ENCODE peak calls at places on chromosomes 3 and 15, in six cellular contexts. U is K562, B is A549, Y is endothelial cell of umbilical vein, Q is HepG2, S is GM12878. M is an unnamed sample.
A peak's percentile ranks its signal among the peaks of the same experiment; 100 is the strongest.

GRCh38 chr3:46864051-46864881 is 1.0 kb upstream of the MYL3 start:
- DNase-seq in U (no peak), B (no peak), Y (no peak), Q (no peak), S (no peak), M (no peak)

GRCh38 chr3:48472923-48473616 is 26.5 kb downstream of the ATRIP start:
- DNase-seq in U (peak; percentile 91), B (peak; percentile 89), Y (peak; percentile 90), Q (peak; percentile 96), S (peak; percentile 96), M (peak; percentile 97)

GRCh38 chr3:148229107-148229506 is 468.6 kb upstream of the AGTR1 start:
- DNase-seq in U (no peak), B (no peak), Y (no peak), Q (no peak), S (no peak), M (peak; percentile 1)

GRCh38 chr3:76065975-76066374 is 280.6 kb upstream of the ZNF717 start:
- DNase-seq in U (no peak), B (no peak), Y (no peak), Q (no peak), S (no peak), M (no peak)

GRCh38 chr3:58434170-58434507 is 507 bp upstream of the PDHB start:
- DNase-seq in U (no peak), B (no peak), Y (no peak), Q (no peak), S (no peak), M (no peak)

GRCh38 chr15:30059771-30060170 is 23.0 kb upstream of the GOLGA8J start:
- DNase-seq in U (no peak), B (no peak), Y (no peak), Q (no peak), S (no peak), M (no peak)

GRCh38 chr15:27878841-27879240 is 220.3 kb downstream of the OCA2 start:
- DNase-seq in U (no peak), B (no peak), Y (no peak), Q (no peak), S (no peak), M (no peak)

GRCh38 chr3:9402410-9403228 is 5.2 kb downstream of the SETD5 start:
- DNase-seq in U (peak; percentile 49), B (no peak), Y (no peak), Q (peak; percentile 88), S (no peak), M (peak; percentile 44)

GRCh38 chr3:44235604-44236484 is 5.8 kb upstream of the TOPAZ1 start:
- DNase-seq in U (peak; percentile 83), B (peak; percentile 43), Y (peak; percentile 96), Q (peak; percentile 36), S (peak; percentile 11), M (peak; percentile 83)

GRCh38 chr3:49500408-49501257 is 30.6 kb downstream of the DAG1 start:
- DNase-seq in U (peak; percentile 33), B (peak; percentile 67), Y (peak; percentile 79), Q (peak; percentile 89), S (no peak), M (peak; percentile 59)

GRCh38 chr3:36769926-36770325 is 5.6 kb upstream of the DCLK3 start:
- DNase-seq in U (no peak), B (no peak), Y (no peak), Q (no peak), S (no peak), M (no peak)

GRCh38 chr3:141529256-141530132 is 42.7 kb downstream of the RASA2 start:
- DNase-seq in U (no peak), B (no peak), Y (no peak), Q (no peak), S (no peak), M (no peak)

GRCh38 chr3:165713479-165713878 is 123.7 kb downstream of the BCHE start:
- DNase-seq in U (no peak), B (no peak), Y (no peak), Q (no peak), S (no peak), M (no peak)

GRCh38 chr3:124621498-124621897 is 108.8 kb upstream of the UMPS start:
- DNase-seq in U (peak; percentile 61), B (no peak), Y (peak; percentile 81), Q (no peak), S (no peak), M (no peak)

GRCh38 chr3:57855281-57855680 is 99.2 kb downstream of the SLMAP start:
- DNase-seq in U (no peak), B (no peak), Y (no peak), Q (no peak), S (no peak), M (no peak)

GRCh38 chr3:23665741-23666140 is 140.0 kb upstream of the UBE2E1 start:
- DNase-seq in U (no peak), B (no peak), Y (no peak), Q (no peak), S (no peak), M (no peak)

GRCh38 chr3:182092662-182093262 is 381.0 kb downstream of the SOX2 start:
- DNase-seq in U (no peak), B (peak; percentile 28), Y (no peak), Q (no peak), S (no peak), M (peak; percentile 12)

GRCh38 chr3:79032686-79033318 is 735.0 kb downstream of the ROBO1 start:
- DNase-seq in U (peak; percentile 5), B (no peak), Y (peak; percentile 62), Q (peak; percentile 52), S (no peak), M (peak; percentile 51)

GRCh38 chr3:24853685-24854341 is 359.2 kb upstream of the THRB start:
- DNase-seq in U (no peak), B (no peak), Y (no peak), Q (no peak), S (no peak), M (no peak)

GRCh38 chr3:149564079-149564478 is 89.6 kb downstream of the TM4SF4 start:
- DNase-seq in U (no peak), B (no peak), Y (no peak), Q (no peak), S (no peak), M (no peak)

GRCh38 chr15:25852027-25852426 is 11.1 kb downstream of the ATP10A start:
- DNase-seq in U (no peak), B (no peak), Y (no peak), Q (no peak), S (no peak), M (no peak)

GRCh38 chr3:71166839-71167238 is 416.7 kb downstream of the FOXP1 start:
- DNase-seq in U (no peak), B (no peak), Y (no peak), Q (no peak), S (no peak), M (no peak)
- TF ChIP-seq MYC in U (no peak), B (no peak), Y (no peak), Q (no peak), S (no peak), M (no peak)

DNA sequence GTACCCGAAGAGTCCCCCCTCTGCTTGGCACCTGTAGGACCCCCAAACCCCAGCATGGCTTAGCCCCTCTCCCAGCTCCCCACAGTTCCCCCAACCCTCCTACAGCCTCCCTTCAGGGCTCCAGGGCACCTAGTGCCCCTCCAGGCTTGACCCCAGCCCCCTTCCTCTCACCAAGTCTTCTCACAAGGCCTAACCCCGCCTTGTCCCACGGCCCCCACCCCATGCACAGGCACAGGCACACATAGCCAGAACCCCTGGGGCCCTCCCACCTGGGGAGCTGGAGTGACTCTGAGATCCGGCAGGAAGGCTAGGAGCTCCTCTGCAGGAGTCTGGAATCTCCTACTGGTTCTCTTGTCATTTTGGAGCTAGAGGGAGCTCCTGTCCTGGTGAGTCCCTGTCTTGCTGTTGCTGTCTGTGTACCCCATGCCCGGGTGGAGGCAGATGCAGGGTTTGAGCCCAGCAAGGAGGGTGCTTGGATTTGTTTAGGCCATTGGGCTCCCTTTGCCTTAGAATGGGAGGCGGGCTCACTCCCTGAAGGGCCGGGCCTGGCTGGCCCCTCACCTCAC is 39.6 kb downstream of the KLF13 start:
- DNase-seq in U (peak; percentile 20), B (no peak), Y (no peak), Q (no peak), S (no peak), M (peak; percentile 48)
- TF ChIP-seq CTCF in U (no peak), B (no peak), Y (no peak), Q (peak; percentile 3), S (peak; percentile 3), M (peak; percentile 2)

GRCh38 chr3:128946411-128946810 is 47.5 kb downstream of the CFAP92 start:
- DNase-seq in U (no peak), B (no peak), Y (no peak), Q (no peak), S (no peak), M (no peak)

GRCh38 chr3:128945041-128945877 is 48.6 kb downstream of the CFAP92 start:
- DNase-seq in U (no peak), B (no peak), Y (no peak), Q (no peak), S (no peak), M (no peak)

GRCh38 chr3:128949158-128949557 is 44.7 kb downstream of the CFAP92 start:
- DNase-seq in U (no peak), B (no peak), Y (no peak), Q (no peak), S (no peak), M (no peak)

GRCh38 chr3:128942161-128942952 is 51.5 kb downstream of the CFAP92 start:
- DNase-seq in U (no peak), B (no peak), Y (no peak), Q (peak; percentile 88), S (no peak), M (no peak)

GRCh38 chr3:128945878-128946175 is 48.0 kb downstream of the CFAP92 start:
- DNase-seq in U (no peak), B (no peak), Y (no peak), Q (no peak), S (no peak), M (no peak)
- TF ChIP-seq MYC in U (no peak), B (no peak), Y (no peak), Q (no peak), S (no peak), M (no peak)

GRCh38 chr15:66646308-66646707 is 55.7 kb upstream of the SMAD6 start:
- DNase-seq in U (no peak), B (no peak), Y (no peak), Q (no peak), S (no peak), M (peak; percentile 40)

GRCh38 chr15:66649235-66649984 is 52.6 kb upstream of the SMAD6 start:
- DNase-seq in U (no peak), B (no peak), Y (no peak), Q (no peak), S (no peak), M (no peak)

GRCh38 chr15:66648588-66648987 is 53.4 kb upstream of the SMAD6 start:
- DNase-seq in U (no peak), B (no peak), Y (no peak), Q (no peak), S (no peak), M (no peak)

GRCh38 chr15:66646799-66647198 is 55.2 kb upstream of the SMAD6 start:
- DNase-seq in U (no peak), B (no peak), Y (no peak), Q (no peak), S (no peak), M (no peak)

GRCh38 chr15:66647358-66647757 is 54.7 kb upstream of the SMAD6 start:
- DNase-seq in U (no peak), B (no peak), Y (peak; percentile 82), Q (no peak), S (no peak), M (no peak)
- TF ChIP-seq CTCF in U (no peak), B (no peak), Y (no peak), Q (no peak), S (no peak), M (no peak)

M was measured in NB4.